ENCODE peak calls at places on chromosomes 4 and X, in four cellular contexts. V, T, R and Q are unnamed samples.

GRCh38 chr4:1683371-1683902 is 676 bp downstream of the FAM53A start:
- DNase-seq in R (no peak), V (no peak), T (peak), Q (no peak)

GRCh38 chr4:122576261-122577188 is 44.3 kb downstream of the IL21 start:
- DNase-seq in R (peak), T (peak), V (peak), Q (no peak)

GRCh38 chr4:33837043-33837442 is 2407.3 kb downstream of the ARAP2 start:
- DNase-seq in T (peak), V (no peak), R (no peak), Q (no peak)

GRCh38 chr4:93065790-93066189 is 762.0 kb downstream of the GRID2 start:
- DNase-seq in T (no peak), V (no peak), R (no peak), Q (no peak)

GRCh38 chr4:10524196-10524833 is 67.1 kb upstream of the ZNF518B start:
- DNase-seq in R (no peak), T (no peak), V (no peak), Q (no peak)

GRCh38 chr4:48653217-48654014 is 126.7 kb downstream of the FRYL start:
- DNase-seq in R (no peak), V (no peak), T (no peak), Q (no peak)

GRCh38 chrX:40727093-40727492 is 8.2 kb downstream of the MED14 start:
- DNase-seq in R (no peak), T (no peak), V (no peak), Q (no peak)

GRCh38 chrX:117138070-117138469 is 675.3 kb upstream of the CT83 start:
- DNase-seq in R (peak), T (no peak), V (no peak), Q (no peak)

GRCh38 chr4:147076728-147077127 is 131.1 kb upstream of the TTC29 start:
- DNase-seq in V (no peak), T (no peak), R (no peak), Q (no peak)
- TF ChIP-seq POLR2AphosphoS2 in V (no peak), T (no peak), R (no peak), Q (no peak)

GRCh38 chrX:121569609-121570008 is 522.2 kb downstream of the GLUD2 start:
- DNase-seq in T (no peak), R (no peak), V (no peak), Q (peak)

GRCh38 chrX:121570072-121570841 is 522.8 kb downstream of the GLUD2 start:
- DNase-seq in R (no peak), T (no peak), V (no peak), Q (no peak)

GRCh38 chrX:121571333-121571732 is 523.9 kb downstream of the GLUD2 start:
- DNase-seq in V (no peak), T (no peak), R (no peak), Q (no peak)
- TF ChIP-seq POLR2AphosphoS2 in V (no peak), T (no peak), R (no peak), Q (no peak)

GRCh38 chrX:75156537-75156945 is 458 bp upstream of the ABCB7 start:
- DNase-seq in V (peak), R (no peak), T (peak), Q (no peak)
- TF ChIP-seq POLR2AphosphoS2 in V (no peak), R (no peak), T (no peak), Q (no peak)

DNA sequence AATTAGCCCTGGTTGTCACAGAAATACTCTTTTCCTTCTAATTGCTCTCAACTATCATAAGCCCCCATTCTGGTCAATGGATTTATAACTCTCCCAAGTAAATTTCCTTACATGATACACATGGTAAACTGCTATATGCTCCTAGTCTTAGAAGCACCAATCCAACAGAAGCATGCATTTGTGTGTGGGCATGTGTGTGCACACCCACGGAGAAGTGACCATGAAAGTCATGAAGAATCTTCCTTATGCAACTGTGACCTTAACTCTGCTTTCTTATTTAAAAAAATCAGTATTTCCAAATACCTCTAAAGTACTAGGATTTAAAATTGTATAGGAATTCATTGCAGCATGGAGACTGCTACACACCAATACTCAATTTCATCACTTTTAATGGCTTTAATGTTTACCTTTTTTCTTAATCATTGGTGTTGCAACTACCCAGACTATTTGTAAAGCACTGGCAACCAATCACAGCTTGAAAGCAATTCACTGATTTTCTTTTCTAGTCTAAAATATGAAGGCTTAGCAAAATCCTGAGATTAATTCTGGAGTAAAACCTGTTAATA is 47.6 kb downstream of the MAML3 start:
- DNase-seq in R (no peak), T (no peak), V (no peak), Q (no peak)
- TF ChIP-seq POLR2AphosphoS2 in R (no peak), T (no peak), V (no peak), Q (no peak)

DNA sequence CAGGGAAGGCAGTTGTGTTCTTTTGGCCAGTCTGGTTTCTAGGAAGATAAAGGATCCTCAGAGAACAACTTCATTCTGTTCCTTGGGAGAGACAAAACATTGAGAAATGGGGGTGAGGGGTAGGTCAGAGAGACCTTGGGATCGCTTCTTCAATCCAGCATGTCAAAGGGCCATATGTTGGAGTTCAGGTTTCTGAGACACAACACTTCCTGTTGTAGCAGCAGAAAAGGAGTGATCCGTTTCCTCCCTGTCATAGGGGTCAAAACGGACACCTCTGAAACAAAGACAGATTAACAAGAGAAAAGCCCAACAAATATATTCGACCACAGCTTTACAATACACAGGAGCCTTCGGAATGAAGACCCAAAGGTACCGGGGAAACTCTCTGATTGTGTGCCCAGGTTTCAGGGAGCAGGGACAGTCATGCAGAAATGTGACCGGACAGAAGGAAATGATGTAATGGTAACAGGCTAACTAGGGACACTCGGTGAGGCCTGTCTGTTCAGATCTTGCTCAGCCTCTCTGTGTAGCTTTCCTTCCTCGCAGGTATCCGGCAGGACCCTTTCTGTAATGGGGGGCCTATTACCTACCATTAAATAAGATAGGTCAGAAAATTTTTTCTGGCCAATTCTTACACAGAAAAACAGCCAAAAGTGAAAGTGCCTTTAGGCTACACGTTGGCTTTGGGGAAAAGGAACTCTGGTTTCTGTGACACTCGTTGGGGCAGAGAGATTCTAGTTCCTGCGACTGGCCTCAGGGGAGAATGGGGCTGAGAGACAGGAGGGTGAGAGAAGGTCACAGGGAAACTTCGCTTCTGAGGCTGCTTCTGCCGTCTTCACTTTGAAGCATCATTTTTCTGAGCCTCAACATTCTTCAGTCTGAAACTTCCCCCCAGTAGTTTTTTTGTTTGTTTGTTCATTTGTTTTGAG is 103.2 kb upstream of the TLR3 start:
- DNase-seq in R (no peak), V (no peak), T (no peak), Q (peak)
- TF ChIP-seq POLR2AphosphoS2 in R (no peak), V (no peak), T (no peak), Q (no peak)